ENCODE peak calls at places on chromosomes 1 and 21, in five cellular contexts. Q, V, D, W and L are unnamed samples.

GRCh38 chr1:40034869-40035268 is 5.7 kb upstream of the CAP1 start:
- DNase-seq in Q (no peak), V (no peak), D (no peak), W (no peak), L (no peak)

GRCh38 chr1:200179781-200180160 is 152.3 kb downstream of the NR5A2 start:
- DNase-seq in Q (no peak), V (no peak), D (no peak), W (peak), L (peak)

GRCh38 chr1:12433323-12434053 is 184.5 kb downstream of the DHRS3 start:
- DNase-seq in Q (no peak), V (no peak), D (no peak), W (peak), L (peak)

GRCh38 chr1:78911956-78912880 is 94.3 kb downstream of the ADGRL4 start:
- DNase-seq in Q (no peak), V (no peak), D (no peak), W (no peak), L (no peak)

GRCh38 chr21:31130821-31131220 is 92.5 kb upstream of the KRTAP19-8 start:
- DNase-seq in Q (no peak), V (no peak), D (no peak), W (no peak), L (no peak)

GRCh38 chr1:208207388-208208131 is 36.6 kb downstream of the PLXNA2 start:
- DNase-seq in Q (peak), V (no peak), D (peak), W (no peak), L (peak)

GRCh38 chr1:210332719-210333398 is 4.2 kb downstream of the HHAT start:
- DNase-seq in Q (no peak), V (no peak), D (no peak), W (no peak), L (no peak)

GRCh38 chr1:234891427-234891826 is 237.2 kb downstream of the TOMM20 start:
- DNase-seq in Q (no peak), V (no peak), D (no peak), W (no peak), L (no peak)

GRCh38 chr1:182833271-182833670 is 5.9 kb upstream of the DHX9 start:
- DNase-seq in Q (no peak), V (no peak), D (peak), W (no peak), L (peak)

GRCh38 chr21:34691396-34692032 is 22.7 kb downstream of the CLIC6 start:
- DNase-seq in Q (no peak), V (no peak), D (no peak), W (no peak), L (no peak)

GRCh38 chr21:36917487-36918158 is 48.8 kb downstream of the HLCS start:
- DNase-seq in Q (peak), V (peak), D (no peak), W (peak), L (peak)

GRCh38 chr1:150550222-150551048 is 1.2 kb downstream of the ADAMTSL4 start:
- DNase-seq in Q (no peak), V (no peak), D (no peak), W (no peak), L (no peak)

GRCh38 chr1:30378991-30379581 is 344.3 kb downstream of the MATN1 start:
- DNase-seq in Q (no peak), V (peak), D (no peak), W (no peak), L (peak)

GRCh38 chr1:228958121-228958520 is 222.8 kb downstream of the RHOU start:
- DNase-seq in Q (peak), V (peak), D (no peak), W (no peak), L (no peak)

GRCh38 chr1:71737768-71738167 is 544.6 kb downstream of the NEGR1 start:
- DNase-seq in Q (no peak), V (no peak), D (no peak), W (no peak), L (no peak)

GRCh38 chr1:12179111-12179519 is 12.3 kb downstream of the TNFRSF1B start:
- DNase-seq in Q (no peak), V (no peak), D (peak), W (no peak), L (peak)

GRCh38 chr1:100412980-100413379 is 60.7 kb downstream of the CDC14A start:
- DNase-seq in Q (peak), V (no peak), D (no peak), W (no peak), L (no peak)

GRCh38 chr1:17586172-17586963 is 46.9 kb downstream of the ARHGEF10L start:
- DNase-seq in Q (no peak), V (no peak), D (peak), W (peak), L (peak)

GRCh38 chr1:158179301-158180041 is 1.2 kb upstream of the CD1D start:
- DNase-seq in Q (no peak), V (no peak), D (no peak), W (no peak), L (no peak)

GRCh38 chr1:46030876-46031660 is 101.4 kb downstream of the PIK3R3 start:
- DNase-seq in Q (no peak), V (no peak), D (no peak), W (no peak), L (no peak)

GRCh38 chr1:161473363-161473762 is 31.9 kb upstream of the FCGR2A start:
- DNase-seq in Q (no peak), V (no peak), D (peak), W (peak), L (no peak)

GRCh38 chr1:45721207-45721606 is 29.2 kb downstream of the IPP start:
- DNase-seq in Q (no peak), V (no peak), D (no peak), W (no peak), L (peak)

GRCh38 chr1:223810586-223810985 is 35.2 kb downstream of the TP53BP2 start:
- DNase-seq in Q (no peak), V (no peak), D (no peak), W (no peak), L (no peak)

GRCh38 chr1:20508411-20508771 is 440 bp upstream of the MUL1 start:
- DNase-seq in Q (no peak), V (no peak), D (no peak), W (no peak), L (no peak)

GRCh38 chr1:62181531-62181930 is 13.1 kb upstream of the L1TD1 start:
- DNase-seq in Q (no peak), V (no peak), D (no peak), W (no peak), L (no peak)

GRCh38 chr1:20063861-20064292 is 6.1 kb upstream of the PLA2G5 start:
- DNase-seq in Q (no peak), V (no peak), D (peak), W (no peak), L (peak)

GRCh38 chr21:41593051-41593783 is 85.3 kb upstream of the TMPRSS2 start:
- DNase-seq in Q (no peak), V (peak), D (no peak), W (no peak), L (no peak)

GRCh38 chr1:159918918-159919195 is 6.5 kb downstream of the TAGLN2 start:
- DNase-seq in Q (no peak), V (no peak), D (no peak), W (no peak), L (no peak)

GRCh38 chr1:215992620-215993019 is 425.5 kb downstream of the KCTD3 start:
- DNase-seq in Q (no peak), V (no peak), D (peak), W (peak), L (peak)

GRCh38 chr1:22729921-22730320 is 19.3 kb downstream of the EPHB2 start:
- DNase-seq in Q (no peak), V (no peak), D (no peak), W (no peak), L (no peak)

GRCh38 chr1:15153184-15153841 is at the start of gene TMEM51:
- DNase-seq in Q (peak), V (peak), D (peak), W (peak), L (peak)

GRCh38 chr21:37528150-37528937 is 161.8 kb downstream of the DYRK1A start:
- DNase-seq in Q (no peak), V (no peak), D (no peak), W (no peak), L (no peak)

GRCh38 chr1:226092955-226093354 is 30.4 kb downstream of the H3-3A start:
- DNase-seq in Q (no peak), V (no peak), D (no peak), W (no peak), L (peak)

GRCh38 chr21:36246080-36246631 is 73.8 kb upstream of the MORC3 start:
- DNase-seq in Q (peak), V (no peak), D (no peak), W (no peak), L (no peak)

GRCh38 chr21:41283211-41283818 is 33.3 kb upstream of the FAM3B start:
- DNase-seq in Q (peak), V (no peak), D (peak), W (peak), L (peak)

DNA sequence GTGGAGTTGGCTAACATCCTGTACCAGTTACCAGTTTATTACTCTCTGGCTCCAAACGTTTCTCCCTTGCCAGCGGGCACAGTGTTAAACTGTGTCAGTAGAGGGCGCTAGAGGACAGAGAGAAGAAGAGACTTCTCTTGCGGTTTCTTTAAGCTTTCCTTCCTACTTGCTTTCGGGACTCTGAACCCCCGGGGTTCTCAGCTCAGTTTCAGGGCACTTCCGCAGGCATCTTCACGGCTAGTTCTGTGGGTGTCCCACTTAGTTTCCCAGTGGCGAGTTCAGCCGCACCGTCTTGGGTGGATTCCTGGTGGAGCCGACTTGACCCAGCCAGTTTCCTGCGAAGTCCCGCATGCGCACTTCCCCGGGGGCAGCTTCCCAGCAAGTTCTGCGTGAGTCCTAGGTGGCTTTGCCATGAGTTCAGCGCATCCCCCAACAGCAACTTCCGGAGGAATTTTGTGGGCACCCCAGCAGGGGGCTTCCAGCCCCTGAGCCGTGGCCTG is 37.9 kb upstream of the BTG2 start:
- DNase-seq in Q (peak), V (peak), D (peak), W (peak), L (peak)
- TF ChIP-seq POLR2A in Q (no peak), V (no peak), D (peak), W (peak), L (no peak)

GRCh38 chr1:202281316-202282016 is 60.3 kb downstream of the UBE2T start:
- DNase-seq in Q (no peak), V (peak), D (peak), W (no peak), L (peak)
- TF ChIP-seq POLR2A in Q (no peak), V (no peak), D (no peak), W (no peak), L (no peak)

GRCh38 chr1:29251164-29252130 is 15.1 kb downstream of the PTPRU start:
- DNase-seq in Q (no peak), V (no peak), D (no peak), W (no peak), L (no peak)
- TF ChIP-seq POLR2A in Q (no peak), V (no peak), D (no peak), W (no peak), L (no peak)

GRCh38 chr1:169144941-169145626 is 38.6 kb downstream of the ATP1B1 start:
- DNase-seq in Q (no peak), V (no peak), D (no peak), W (no peak), L (no peak)
- TF ChIP-seq POLR2A in Q (no peak), V (no peak), D (no peak), W (no peak), L (no peak)

GRCh38 chr1:112507896-112508241 is 896 bp upstream of the WNT2B start:
- DNase-seq in Q (no peak), V (no peak), D (no peak), W (no peak), L (no peak)
- TF ChIP-seq POLR2A in Q (no peak), V (no peak), D (no peak), W (no peak), L (no peak)